ENCODE peak calls at places on chromosomes 1 and 21, in five cellular contexts. H is HTR-8/SVneo, K is NCI-H1436, F is GM19239, M is brain microvascular endothelial cell. V is an unnamed sample.

GRCh38 chr1:225738763-225739162 is 38.9 kb upstream of the SRP9 start:
- DNase-seq in H (no peak), K (no peak), F (no peak), M (no peak), V (no peak)

GRCh38 chr21:29641001-29641634 is 298.7 kb downstream of the GRIK1 start:
- DNase-seq in H (no peak), K (no peak), F (no peak), M (no peak), V (no peak)

GRCh38 chr1:101244842-101245574 is 8.2 kb downstream of the S1PR1 start:
- DNase-seq in H (no peak), K (no peak), F (no peak), M (no peak), V (peak)

GRCh38 chr21:27476696-27477095 is 509.8 kb upstream of the ADAMTS5 start:
- DNase-seq in H (peak), K (no peak), F (no peak), M (peak), V (no peak)

GRCh38 chr1:47431534-47431933 is 6.3 kb upstream of the FOXD2 start:
- DNase-seq in H (no peak), K (no peak), F (no peak), M (peak), V (no peak)

GRCh38 chr1:11847667-11848445 is at the start of gene NPPA:
- DNase-seq in H (no peak), K (peak), F (no peak), M (no peak), V (no peak)

GRCh38 chr1:146034976-146035469 is 13.5 kb upstream of the HJV start:
- DNase-seq in H (peak), K (no peak), F (no peak), M (no peak), V (no peak)

GRCh38 chr1:238647877-238648276 is 738.5 kb upstream of the CHRM3 start:
- DNase-seq in H (peak), K (no peak), F (no peak), M (peak), V (no peak)

GRCh38 chr1:2314297-2314802 is 77.0 kb downstream of the MORN1 start:
- DNase-seq in H (peak), K (no peak), F (no peak), M (no peak), V (no peak)

GRCh38 chr1:111203681-111204210 is 3.3 kb upstream of the DENND2D start:
- DNase-seq in H (no peak), K (no peak), F (peak), M (no peak), V (peak)

GRCh38 chr1:234169161-234169849 is 204.0 kb upstream of the COA6 start:
- DNase-seq in H (no peak), K (no peak), F (no peak), M (no peak), V (no peak)

GRCh38 chr1:95086949-95087533 is 14.3 kb upstream of the ALG14 start:
- DNase-seq in H (peak), K (no peak), F (no peak), M (peak), V (no peak)

GRCh38 chr1:209625205-209625549 is 27.0 kb downstream of the LAMB3 start:
- DNase-seq in H (no peak), K (no peak), F (no peak), M (no peak), V (no peak)

GRCh38 chr21:17359781-17360180 is 153.1 kb upstream of the CXADR start:
- DNase-seq in H (no peak), K (no peak), F (no peak), M (no peak), V (no peak)

GRCh38 chr1:109192433-109192832 is 21.3 kb upstream of the SARS1 start:
- DNase-seq in H (no peak), K (no peak), F (no peak), M (no peak), V (no peak)

GRCh38 chr1:96721382-96722160 is at the start of gene PTBP2:
- DNase-seq in H (peak), K (peak), F (peak), M (peak), V (peak)

GRCh38 chr1:176118985-176119384 is 88.1 kb downstream of the COP1 start:
- DNase-seq in H (no peak), K (no peak), F (no peak), M (no peak), V (no peak)

GRCh38 chr1:210394281-210394798 is 65.6 kb downstream of the HHAT start:
- DNase-seq in H (no peak), K (no peak), F (no peak), M (peak), V (no peak)

GRCh38 chr1:248825573-248825908 is 174 bp downstream of the SH3BP5L start:
- DNase-seq in H (no peak), K (no peak), F (no peak), M (no peak), V (no peak)

GRCh38 chr1:234840253-234840652 is 230.3 kb upstream of the IRF2BP2 start:
- DNase-seq in H (no peak), K (no peak), F (no peak), M (no peak), V (no peak)

GRCh38 chr1:215484111-215484914 is 82.8 kb upstream of the KCTD3 start:
- DNase-seq in H (no peak), K (no peak), F (no peak), M (no peak), V (no peak)